ENCODE peak calls at places on chromosomes 5 and 9, in six cellular contexts. K is stomach; S is CD4-positive, alpha-beta memory T cell; P is Karpas-422; G is tibial nerve; W is HAP-1. U is an unnamed sample. For H3K4me1, the result is how much of the 10 kb centered on the place peaks cover.

GRCh38 chr9:120583958-120584369 is 4.0 kb upstream of the CDK5RAP2 start:
- DNase-seq in W (peak), G (no peak), S (peak), K (peak), P (peak), U (peak)

GRCh38 chr9:133705576-133705975 is 32.6 kb downstream of the SARDH start:
- DNase-seq in G (no peak), P (no peak), K (no peak), W (no peak), S (no peak), U (no peak)

GRCh38 chr5:90264930-90265857 is 144.4 kb downstream of the CETN3 start:
- DNase-seq in W (peak), P (peak), K (peak), S (peak), G (peak), U (peak)

GRCh38 chr9:82124090-82124489 is 135.5 kb downstream of the SPATA31D1 start:
- DNase-seq in S (no peak), P (no peak), G (no peak), W (no peak), K (no peak), U (no peak)

GRCh38 chr5:53194086-53194485 is 84.5 kb upstream of the MOCS2 start:
- DNase-seq in W (no peak), P (no peak), G (no peak), S (no peak), K (no peak), U (no peak)

GRCh38 chr5:39779836-39780235 is 355.1 kb upstream of the DAB2 start:
- DNase-seq in G (no peak), P (no peak), K (no peak), S (no peak), W (no peak), U (no peak)

GRCh38 chr5:59620535-59621212 is 272.9 kb downstream of the PDE4D start:
- DNase-seq in S (no peak), P (no peak), K (no peak), W (no peak), G (no peak), U (no peak)

GRCh38 chr9:112629890-112630485 is 87.9 kb downstream of the INIP start:
- DNase-seq in G (no peak), P (peak), S (no peak), K (no peak), W (peak), U (no peak)

GRCh38 chr9:81112638-81113037 is 576.7 kb downstream of the TLE1 start:
- DNase-seq in K (no peak), P (no peak), G (no peak), S (no peak), W (no peak), U (no peak)

GRCh38 chr5:135998889-135999288 is 29.9 kb upstream of the TGFBI start:
- DNase-seq in G (no peak), S (no peak), P (no peak), W (no peak), K (no peak), U (no peak)

GRCh38 chr5:107705390-107706014 is 34.8 kb upstream of the EFNA5 start:
- DNase-seq in K (no peak), W (no peak), S (no peak), P (no peak), G (no peak), U (no peak)

GRCh38 chr9:35357116-35357515 is 132.8 kb upstream of the RUSC2 start:
- DNase-seq in W (no peak), G (no peak), K (no peak), P (no peak), S (no peak), U (no peak)

GRCh38 chr9:69173891-69174644 is at the start of gene TJP2:
- DNase-seq in G (peak), W (peak), S (peak), K (peak), P (no peak), U (no peak)

GRCh38 chr9:69176446-69177135 is 2.5 kb downstream of the TJP2 start:
- DNase-seq in S (no peak), K (no peak), P (no peak), W (peak), G (no peak), U (peak)

GRCh38 chr9:69174645-69175487 is 789 bp downstream of the TJP2 start:
- DNase-seq in S (no peak), K (no peak), G (no peak), P (no peak), W (peak), U (no peak)

GRCh38 chr9:69173497-69173890 is 583 bp upstream of the TJP2 start:
- DNase-seq in S (no peak), K (no peak), P (no peak), G (no peak), W (no peak), U (no peak)

GRCh38 chr9:69175488-69175872 is 1.4 kb downstream of the TJP2 start:
- DNase-seq in S (no peak), W (no peak), P (no peak), K (no peak), G (no peak), U (no peak)
- H3K4me3 ChIP-seq in S (no peak), W (peak), P (no peak), K (peak), G (peak), U (no peak)

GRCh38 chr9:94921072-94921471 is 194.6 kb downstream of the AOPEP start:
- DNase-seq in K (no peak), P (no peak), W (no peak), G (no peak), S (no peak), U (no peak)

GRCh38 chr9:94922098-94922607 is 195.7 kb downstream of the AOPEP start:
- DNase-seq in G (peak), K (no peak), W (no peak), S (no peak), P (no peak), U (no peak)

GRCh38 chr9:94920439-94920951 is 194.0 kb downstream of the AOPEP start:
- DNase-seq in P (no peak), G (peak), K (no peak), W (no peak), S (no peak), U (no peak)

GRCh38 chr9:94922691-94923107 is 196.2 kb downstream of the AOPEP start:
- DNase-seq in G (no peak), S (no peak), W (no peak), P (peak), K (no peak), U (no peak)

DNA sequence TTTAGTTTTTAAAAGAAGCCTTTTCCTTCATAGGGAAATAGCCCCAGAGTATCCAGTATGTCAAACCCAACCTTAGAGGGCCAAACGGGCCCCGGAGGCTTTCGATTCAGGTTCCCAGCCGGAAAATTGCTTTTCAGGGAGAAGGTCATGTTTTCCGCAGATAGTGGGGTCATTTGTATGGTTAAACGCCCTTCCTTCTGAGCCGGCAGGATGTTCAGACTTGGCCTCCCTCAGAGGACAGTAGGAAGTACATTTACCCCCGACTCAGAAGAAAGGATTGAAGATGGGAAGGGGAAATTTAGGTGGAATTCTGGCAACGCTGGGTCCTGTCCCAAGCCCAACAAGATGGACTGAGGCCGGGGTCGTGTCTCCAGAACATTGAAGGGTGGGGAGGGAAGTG is 195.2 kb downstream of the AOPEP start:
- DNase-seq in S (no peak), P (no peak), K (no peak), W (no peak), G (no peak), U (no peak)
- H3K4me1 ChIP-seq in S (under half), P (under half), K (under half), W (under half), G (under half), U (under half)

GRCh38 chr9:109776391-109776790 is 3.6 kb upstream of the PALM2AKAP2 start:
- DNase-seq in P (no peak), W (no peak), G (no peak), K (no peak), S (no peak), U (no peak)

GRCh38 chr9:109781086-109781485 is 1.1 kb downstream of the PALM2AKAP2 start:
- DNase-seq in W (no peak), S (no peak), K (no peak), G (no peak), P (no peak), U (no peak)

GRCh38 chr9:109780453-109781033 is 545 bp downstream of the PALM2AKAP2 start:
- DNase-seq in G (no peak), K (no peak), W (no peak), P (no peak), S (no peak), U (no peak)

GRCh38 chr9:109779711-109780452 is at the start of gene PALM2AKAP2:
- DNase-seq in G (no peak), P (no peak), W (no peak), S (no peak), K (no peak), U (peak)

GRCh38 chr9:109781541-109782197 is 1.7 kb downstream of the PALM2AKAP2 start:
- DNase-seq in G (no peak), W (no peak), P (no peak), S (no peak), K (no peak), U (no peak)
- H3K4me3 ChIP-seq in G (no peak), W (no peak), P (no peak), S (no peak), K (no peak), U (no peak)

GRCh38 chr9:121656941-121657340 is 5.5 kb downstream of the DAB2IP start:
- DNase-seq in P (no peak), S (no peak), W (no peak), G (no peak), K (no peak), U (peak)
- H3K4me1 ChIP-seq in P (under half), S (under half), W (under half), G (under half), K (under half), U (under half)

GRCh38 chr5:177475563-177476427 is 2.4 kb upstream of the DBN1 start:
- DNase-seq in G (no peak), K (no peak), W (no peak), P (no peak), S (no peak), U (no peak)

GRCh38 chr5:177474845-177475562 is 1.6 kb upstream of the DBN1 start:
- DNase-seq in S (no peak), K (no peak), P (no peak), G (no peak), W (no peak), U (no peak)

GRCh38 chr5:177472460-177473441 is 683 bp downstream of the DBN1 start:
- DNase-seq in P (peak), W (peak), G (no peak), K (peak), S (no peak), U (peak)

GRCh38 chr5:177473461-177473991 is at the start of gene DBN1:
- DNase-seq in K (peak), S (no peak), G (no peak), W (peak), P (peak), U (no peak)

DNA sequence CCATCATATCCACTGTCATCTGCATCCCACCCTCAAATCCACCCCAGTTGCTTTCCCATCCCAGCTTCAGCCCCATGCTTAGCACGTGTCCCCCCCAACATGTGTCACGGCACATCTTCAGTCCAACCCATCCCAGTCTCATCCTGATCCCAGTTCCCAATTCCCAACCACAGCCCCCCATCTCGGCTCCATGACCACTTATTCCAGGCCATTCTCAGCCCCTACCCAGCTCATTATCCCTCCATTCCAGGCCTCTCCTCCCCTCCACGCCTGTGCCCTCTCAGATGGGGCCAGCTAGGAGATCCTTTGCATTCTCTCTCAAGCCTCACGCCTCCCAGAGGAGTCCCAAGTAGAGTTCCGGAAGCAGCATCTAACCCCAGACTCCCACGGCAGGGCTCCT is 660 bp upstream of the DBN1 start:
- DNase-seq in S (no peak), W (no peak), K (no peak), P (no peak), G (no peak), U (no peak)
- H3K4me3 ChIP-seq in S (no peak), W (no peak), K (no peak), P (no peak), G (no peak), U (no peak)

DNA sequence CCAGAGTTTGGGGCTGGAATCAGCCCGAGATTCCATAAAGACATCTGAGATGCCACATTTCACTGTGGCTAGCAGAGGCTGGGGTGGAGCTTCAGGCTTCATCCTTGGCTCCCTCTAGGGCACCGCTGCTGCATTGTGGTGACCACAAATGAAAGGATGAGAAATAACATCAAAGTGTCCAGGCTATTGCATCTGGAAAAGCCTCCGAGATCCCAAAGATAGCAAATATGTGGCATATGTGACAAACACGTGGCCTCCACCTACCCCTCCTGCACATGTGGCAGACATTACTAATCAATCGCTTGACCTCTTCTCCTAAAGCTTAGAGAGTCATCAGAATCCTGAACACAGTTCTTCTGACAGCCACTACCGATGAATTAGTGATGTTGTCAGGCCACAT is 4.5 kb downstream of the SPARC start:
- DNase-seq in G (no peak), P (no peak), S (no peak), W (no peak), K (no peak), U (no peak)
- H3K4me1 ChIP-seq in G (half or more), P (under half), S (under half), W (under half), K (under half), U (under half)

DNA sequence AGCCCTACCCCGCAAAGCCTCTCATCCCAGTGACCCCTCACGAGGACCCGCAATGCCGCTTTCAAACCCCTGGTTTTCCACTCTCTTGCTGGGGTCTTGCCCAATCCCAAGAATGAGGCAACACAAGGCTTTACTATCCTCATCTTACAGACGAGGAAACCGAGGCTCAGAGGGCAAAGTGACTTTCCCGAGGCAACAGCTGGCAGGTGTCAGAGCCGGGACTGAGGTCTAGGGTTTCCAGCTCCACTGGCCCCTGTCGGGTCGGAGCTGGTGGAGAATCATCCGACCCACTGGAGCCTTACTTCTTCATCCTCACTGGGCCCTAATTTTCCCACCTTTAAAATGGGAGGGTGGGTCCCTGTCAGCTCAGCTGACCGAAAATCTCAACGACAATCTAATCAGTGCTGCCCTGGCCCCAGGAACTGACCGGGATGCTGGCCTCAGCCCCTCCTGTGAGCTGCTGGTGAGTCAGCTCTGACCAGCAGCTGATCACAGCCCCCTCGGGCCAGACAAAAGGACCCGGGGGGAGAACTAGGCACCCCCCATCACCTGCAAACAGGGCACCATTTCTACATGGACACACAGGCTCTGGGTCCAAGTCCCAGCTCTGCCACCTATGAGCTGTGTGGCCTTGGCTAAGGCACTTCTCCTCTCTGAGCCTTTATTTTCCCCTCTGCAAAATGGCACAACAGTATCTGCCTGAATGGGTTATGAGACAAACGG is 72.7 kb upstream of the STXBP1 start:
- DNase-seq in W (no peak), P (no peak), S (no peak), K (no peak), G (no peak), U (no peak)
- H3K4me3 ChIP-seq in W (no peak), P (no peak), S (no peak), K (no peak), G (no peak), U (no peak)

U was measured in small intestine.